ENCODE peak calls at places on chromosome 16, in four cellular contexts. X is ovary, V is transverse colon, U is body of pancreas. Y is an unnamed sample.

GRCh38 chr16:68685685-68686478 is 40.8 kb downstream of the CDH3 start:
- DNase-seq in X (no peak), V (no peak), U (no peak), Y (no peak)

GRCh38 chr16:57091990-57092785 is at the start of gene CPNE2:
- DNase-seq in X (peak; percentile 80), V (peak; percentile 75), U (peak; percentile 61), Y (peak; percentile 59)

GRCh38 chr16:48542966-48543365 is 67.0 kb downstream of the N4BP1 start:
- DNase-seq in X (no peak), V (no peak), U (no peak), Y (no peak)

GRCh38 chr16:79026117-79026516 is 574.4 kb downstream of the MAF start:
- DNase-seq in X (no peak), V (no peak), U (no peak), Y (no peak)

GRCh38 chr16:35149550-35149949 is 1690.1 kb downstream of the TP53TG3F start:
- DNase-seq in X (no peak), V (no peak), U (no peak), Y (no peak)

GRCh38 chr16:14303182-14303618 is 232.1 kb downstream of the MRTFB start:
- DNase-seq in X (no peak), V (no peak), U (peak; percentile 26), Y (no peak)

GRCh38 chr16:22687031-22687530 is 126.9 kb upstream of the HS3ST2 start:
- DNase-seq in X (no peak), V (no peak), U (no peak), Y (no peak)

GRCh38 chr16:26649646-26650045 is 417.1 kb upstream of the C16orf82 start:
- DNase-seq in X (no peak), V (no peak), U (no peak), Y (no peak)

GRCh38 chr16:728131-728889 is 1.4 kb downstream of the HAGHL start:
- DNase-seq in X (no peak), V (peak; percentile 79), U (peak; percentile 66), Y (peak; percentile 69)

GRCh38 chr16:23679274-23679985 is 741 bp downstream of the PLK1 start:
- DNase-seq in X (no peak), V (peak; percentile 56), U (no peak), Y (no peak)

GRCh38 chr16:11602321-11602720 is 15.6 kb upstream of the LITAF start:
- DNase-seq in X (no peak), V (no peak), U (no peak), Y (no peak)

GRCh38 chr16:31916056-31916488 is 42.5 kb downstream of the ZNF267 start:
- DNase-seq in X (no peak), V (no peak), U (no peak), Y (no peak)

GRCh38 chr16:68417711-68418301 is 30.5 kb downstream of the SMPD3 start:
- DNase-seq in X (no peak), V (peak; percentile 85), U (peak; percentile 85), Y (peak; percentile 91)

GRCh38 chr16:88072571-88073001 is 121.4 kb downstream of the BANP start:
- DNase-seq in X (no peak), V (no peak), U (no peak), Y (no peak)

GRCh38 chr16:64440421-64440831 is 681.4 kb downstream of the CDH11 start:
- DNase-seq in X (no peak), V (no peak), U (peak; percentile 37), Y (no peak)

GRCh38 chr16:66880288-66881013 is at the start of gene PDP2:
- DNase-seq in X (peak; percentile 94), V (peak; percentile 96), U (peak; percentile 98), Y (peak; percentile 96)
- TF ChIP-seq POLR2A in X (peak; percentile 67), V (peak; percentile 71), U (peak; percentile 91), Y (no peak)

DNA sequence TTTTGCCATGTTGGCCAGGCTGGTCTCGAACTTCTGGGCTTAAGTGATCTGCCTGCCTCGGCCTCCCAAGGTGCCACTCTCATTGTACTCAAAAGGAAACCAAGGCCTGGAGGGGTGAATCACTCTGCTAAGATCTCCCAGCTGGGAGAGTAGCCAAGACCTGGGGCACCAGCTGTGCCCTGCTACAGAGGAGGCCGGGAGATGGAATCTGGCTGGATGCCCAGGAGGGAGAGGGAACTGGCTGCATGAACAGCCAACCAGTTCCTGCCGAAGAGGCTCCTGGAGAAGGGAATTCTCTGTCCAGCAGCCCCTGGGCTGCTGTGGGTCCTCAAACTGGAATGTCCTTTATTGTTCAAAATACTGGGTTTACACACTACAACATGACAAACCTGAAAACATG is 238.7 kb upstream of the CIBAR2 start:
- DNase-seq in X (peak; percentile 77), V (peak; percentile 93), U (peak; percentile 98), Y (peak; percentile 98)
- H3K27ac ChIP-seq in X (no peak overlapping the region), V (peak overlapping the region; percentile 46), U (peak overlapping the region; percentile 88), Y (peak overlapping the region; percentile 57)

GRCh38 chr16:4698321-4699029 is 5.1 kb downstream of the NUDT16L1 start:
- DNase-seq in X (no peak), V (no peak), U (no peak), Y (no peak)
- TF ChIP-seq POLR2A in X (no peak), V (no peak), U (no peak), Y (no peak)

DNA sequence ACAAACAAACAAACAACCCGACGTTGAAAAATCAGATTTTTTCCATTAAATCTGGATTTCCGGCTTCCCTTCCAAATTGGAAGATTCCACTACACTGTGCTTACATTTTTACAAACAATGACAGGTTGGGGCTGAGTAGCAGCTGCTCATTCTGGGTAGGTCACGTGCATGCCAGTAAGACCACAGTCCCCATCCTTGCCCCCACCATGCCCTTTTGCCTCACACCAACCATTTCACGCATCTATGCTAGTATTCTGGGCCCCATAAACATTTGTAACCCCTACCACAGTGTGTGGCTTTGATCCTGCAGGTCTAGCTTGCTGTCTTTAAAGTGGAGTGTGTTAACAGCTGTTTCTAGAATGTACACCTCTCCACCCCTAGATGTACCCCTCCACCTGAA is 366.1 kb downstream of the XYLT1 start:
- DNase-seq in X (no peak), V (no peak), U (no peak), Y (no peak)
- H3K27ac ChIP-seq in X (no peak overlapping the region), V (no peak overlapping the region), U (no peak overlapping the region), Y (no peak overlapping the region)

GRCh38 chr16:5035909-5036227 is 2.1 kb upstream of the NAGPA start:
- DNase-seq in X (no peak), V (no peak), U (no peak), Y (no peak)

GRCh38 chr16:5032748-5033167 is 977 bp downstream of the NAGPA start:
- DNase-seq in X (no peak), V (peak; percentile 14), U (no peak), Y (peak; percentile 40)

GRCh38 chr16:5034167-5034523 is 410 bp upstream of the NAGPA start:
- DNase-seq in X (no peak), V (no peak), U (no peak), Y (no peak)

GRCh38 chr16:5031601-5032000 is 2.1 kb downstream of the NAGPA start:
- DNase-seq in X (no peak), V (no peak), U (no peak), Y (no peak)

DNA sequence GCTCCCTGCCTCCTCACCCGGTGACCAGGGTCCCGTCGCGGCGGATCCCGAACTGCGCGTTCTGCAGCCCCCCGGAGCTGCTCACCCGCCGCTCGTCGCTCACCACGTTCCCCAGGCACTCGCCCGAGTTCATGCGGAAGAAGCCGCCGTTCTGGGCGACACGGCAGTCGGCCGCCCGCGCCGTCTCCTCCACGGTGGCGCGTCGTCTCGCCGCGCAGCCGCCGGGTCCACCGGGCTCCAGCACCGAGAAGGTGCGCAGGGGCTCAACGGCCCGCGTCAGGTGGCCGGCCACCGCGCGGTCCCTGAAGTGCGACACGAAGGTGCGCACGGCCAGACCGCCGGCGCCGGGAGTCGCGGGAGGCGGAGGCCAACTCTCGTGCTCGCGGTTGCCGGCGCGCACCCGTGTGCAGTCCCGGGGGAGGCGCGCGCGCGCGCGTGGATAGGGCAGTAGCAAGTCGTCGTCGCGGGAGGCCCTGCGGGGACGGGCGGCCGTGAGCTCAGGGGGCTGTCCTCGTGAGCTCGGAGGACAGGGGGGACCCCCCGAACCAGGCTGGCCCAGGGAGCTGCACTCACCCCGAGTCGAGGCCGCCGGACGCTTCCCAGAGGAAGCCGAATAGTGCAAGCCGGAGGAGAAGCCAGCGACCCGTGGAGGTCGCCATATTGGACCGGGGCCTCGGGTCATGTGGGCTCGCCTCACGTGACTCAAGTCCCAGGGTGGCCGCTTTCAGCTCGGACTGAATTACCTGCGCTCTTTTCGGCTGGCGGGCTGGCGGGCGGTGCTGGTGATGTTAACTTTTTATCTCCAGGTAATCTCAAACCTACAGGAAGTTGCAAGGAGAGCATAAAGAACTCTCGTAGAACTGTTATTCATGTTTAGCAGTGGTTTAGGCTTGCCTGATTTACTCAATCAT is at the start of gene NAGPA:
- DNase-seq in X (peak; percentile 90), V (peak; percentile 92), U (peak; percentile 90), Y (peak; percentile 93)
- TF ChIP-seq POLR2A in X (no peak), V (peak; percentile 48), U (peak; percentile 64), Y (no peak)

Y was measured in stomach.